ENCODE peak calls at places on chromosomes 11 and 22, in seven cellular contexts. H is endothelial cell, K is heart left ventricle, A is colonic mucosa, D is transverse colon, X is IMR-90, U is fibroblast of mammary gland. Z is an unnamed sample.

GRCh38 chr11:70509476-70509875 is 111.1 kb downstream of the CTTN start:
- DNase-seq in H (no peak), K (peak), A (no peak), D (no peak), X (no peak), U (no peak), Z (no peak)

GRCh38 chr11:135075740-135076139 is 663.7 kb upstream of the B3GAT1 start:
- DNase-seq in H (peak), K (peak), A (peak), D (peak), X (peak), U (peak), Z (peak)

GRCh38 chr11:121212696-121213567 is 79.6 kb upstream of the SC5D start:
- DNase-seq in H (no peak), K (no peak), A (no peak), D (no peak), X (no peak), U (no peak), Z (no peak)

GRCh38 chr22:26606611-26607010 is 11.2 kb downstream of the CRYBB1 start:
- DNase-seq in H (no peak), K (no peak), A (no peak), D (no peak), X (peak), U (peak), Z (no peak)

GRCh38 chr11:45662665-45663485 is 2.5 kb downstream of the CHST1 start:
- DNase-seq in H (no peak), K (no peak), A (no peak), D (no peak), X (peak), U (peak), Z (no peak)

GRCh38 chr11:33197915-33198727 is 36.8 kb upstream of the CSTF3 start:
- DNase-seq in H (no peak), K (no peak), A (no peak), D (no peak), X (no peak), U (peak), Z (no peak)

GRCh38 chr11:79087957-79088318 is 352.9 kb downstream of the TENM4 start:
- DNase-seq in H (no peak), K (no peak), A (no peak), D (no peak), X (no peak), U (no peak), Z (no peak)

GRCh38 chr11:45272701-45273100 is 13.4 kb downstream of the SYT13 start:
- DNase-seq in H (no peak), K (no peak), A (no peak), D (no peak), X (no peak), U (no peak), Z (no peak)

GRCh38 chr22:30188911-30189310 is 57.6 kb downstream of the LIF start:
- DNase-seq in H (no peak), K (no peak), A (no peak), D (no peak), X (peak), U (no peak), Z (no peak)

GRCh38 chr11:60887531-60887930 is 18.9 kb downstream of the PRPF19 start:
- DNase-seq in H (peak), K (no peak), A (peak), D (peak), X (peak), U (peak), Z (no peak)

GRCh38 chr11:33463059-33463458 is 205.9 kb downstream of the HIPK3 start:
- DNase-seq in H (no peak), K (no peak), A (no peak), D (no peak), X (peak), U (peak), Z (no peak)

GRCh38 chr11:69396948-69397307 is 84.5 kb upstream of the LINC01488 start:
- DNase-seq in H (no peak), K (no peak), A (no peak), D (no peak), X (no peak), U (no peak), Z (no peak)

GRCh38 chr11:32891657-32892354 is 805 bp upstream of the QSER1 start:
- DNase-seq in H (no peak), K (no peak), A (peak), D (no peak), X (no peak), U (peak), Z (no peak)

GRCh38 chr22:21103633-21104032 is 57.9 kb downstream of the LRRC74B start:
- DNase-seq in H (no peak), K (no peak), A (no peak), D (no peak), X (no peak), U (no peak), Z (no peak)

GRCh38 chr22:43879901-43880742 is 11.7 kb downstream of the PNPLA5 start:
- DNase-seq in H (no peak), K (no peak), A (no peak), D (no peak), X (no peak), U (no peak), Z (no peak)

GRCh38 chr22:34068011-34068410 is 147.7 kb upstream of the LARGE1 start:
- DNase-seq in H (no peak), K (no peak), A (no peak), D (no peak), X (no peak), U (no peak), Z (no peak)

GRCh38 chr22:49790912-49791311 is 36.8 kb downstream of the BRD1 start:
- DNase-seq in H (no peak), K (no peak), A (no peak), D (no peak), X (no peak), U (peak), Z (no peak)

GRCh38 chr11:111450480-111451320 is 61.5 kb downstream of the BTG4 start:
- DNase-seq in H (no peak), K (no peak), A (no peak), D (no peak), X (peak), U (peak), Z (no peak)

GRCh38 chr22:35742342-35743100 is 24.8 kb downstream of the APOL5 start:
- DNase-seq in H (no peak), K (no peak), A (no peak), D (no peak), X (peak), U (peak), Z (no peak)

GRCh38 chr11:65417702-65418430 is 4.7 kb upstream of the NEAT1 start:
- DNase-seq in H (no peak), K (peak), A (no peak), D (peak), X (peak), U (peak), Z (no peak)

GRCh38 chr22:29780781-29781676 is 13.9 kb downstream of the UQCR10 start:
- DNase-seq in H (no peak), K (peak), A (no peak), D (no peak), X (peak), U (peak), Z (no peak)

GRCh38 chr22:47380692-47381091 is 618.2 kb downstream of the TBC1D22A start:
- DNase-seq in H (no peak), K (peak), A (no peak), D (no peak), X (no peak), U (no peak), Z (no peak)

GRCh38 chr11:15826826-15827225 is 529.5 kb downstream of the SOX6 start:
- DNase-seq in H (peak), K (peak), A (peak), D (peak), X (no peak), U (peak), Z (peak)

GRCh38 chr11:108669261-108669660 is 4.4 kb downstream of the DDX10 start:
- DNase-seq in H (no peak), K (no peak), A (no peak), D (no peak), X (no peak), U (no peak), Z (no peak)

GRCh38 chr22:46085831-46086576 is 64.3 kb upstream of the PPARA start:
- DNase-seq in H (no peak), K (peak), A (peak), D (peak), X (no peak), U (peak), Z (no peak)

GRCh38 chr22:46750861-46751260 is 11.6 kb upstream of the TBC1D22A start:
- DNase-seq in H (no peak), K (peak), A (peak), D (peak), X (no peak), U (no peak), Z (no peak)

GRCh38 chr11:75263944-75264349 is 23.4 kb downstream of the TPBGL start:
- DNase-seq in H (no peak), K (peak), A (no peak), D (peak), X (peak), U (no peak), Z (no peak)

GRCh38 chr11:40867991-40868685 is 591.3 kb downstream of the LRRC4C start:
- DNase-seq in H (no peak), K (no peak), A (no peak), D (no peak), X (no peak), U (no peak), Z (no peak)

GRCh38 chr11:126969865-126970479 is 30.6 kb downstream of the KIRREL3 start:
- DNase-seq in H (peak), K (no peak), A (no peak), D (no peak), X (peak), U (peak), Z (no peak)

GRCh38 chr11:129286813-129287212 is 88.8 kb upstream of the BARX2 start:
- DNase-seq in H (no peak), K (no peak), A (no peak), D (no peak), X (peak), U (no peak), Z (no peak)

GRCh38 chr11:134370526-134371435 is 39.0 kb downstream of the GLB1L2 start:
- DNase-seq in H (no peak), K (peak), A (no peak), D (no peak), X (no peak), U (no peak), Z (no peak)

GRCh38 chr11:45259607-45260006 is 26.5 kb downstream of the SYT13 start:
- DNase-seq in H (no peak), K (no peak), A (peak), D (peak), X (no peak), U (peak), Z (no peak)

GRCh38 chr11:103987631-103988594 is 48.5 kb upstream of the DDI1 start:
- DNase-seq in H (no peak), K (no peak), A (no peak), D (no peak), X (peak), U (peak), Z (no peak)

GRCh38 chr11:70343631-70344030 is 54.7 kb upstream of the CTTN start:
- DNase-seq in H (no peak), K (no peak), A (no peak), D (no peak), X (no peak), U (no peak), Z (no peak)

GRCh38 chr22:22945195-22945594 is 57.6 kb downstream of the IGLL5 start:
- DNase-seq in H (no peak), K (no peak), A (peak), D (peak), X (no peak), U (no peak), Z (no peak)

DNA sequence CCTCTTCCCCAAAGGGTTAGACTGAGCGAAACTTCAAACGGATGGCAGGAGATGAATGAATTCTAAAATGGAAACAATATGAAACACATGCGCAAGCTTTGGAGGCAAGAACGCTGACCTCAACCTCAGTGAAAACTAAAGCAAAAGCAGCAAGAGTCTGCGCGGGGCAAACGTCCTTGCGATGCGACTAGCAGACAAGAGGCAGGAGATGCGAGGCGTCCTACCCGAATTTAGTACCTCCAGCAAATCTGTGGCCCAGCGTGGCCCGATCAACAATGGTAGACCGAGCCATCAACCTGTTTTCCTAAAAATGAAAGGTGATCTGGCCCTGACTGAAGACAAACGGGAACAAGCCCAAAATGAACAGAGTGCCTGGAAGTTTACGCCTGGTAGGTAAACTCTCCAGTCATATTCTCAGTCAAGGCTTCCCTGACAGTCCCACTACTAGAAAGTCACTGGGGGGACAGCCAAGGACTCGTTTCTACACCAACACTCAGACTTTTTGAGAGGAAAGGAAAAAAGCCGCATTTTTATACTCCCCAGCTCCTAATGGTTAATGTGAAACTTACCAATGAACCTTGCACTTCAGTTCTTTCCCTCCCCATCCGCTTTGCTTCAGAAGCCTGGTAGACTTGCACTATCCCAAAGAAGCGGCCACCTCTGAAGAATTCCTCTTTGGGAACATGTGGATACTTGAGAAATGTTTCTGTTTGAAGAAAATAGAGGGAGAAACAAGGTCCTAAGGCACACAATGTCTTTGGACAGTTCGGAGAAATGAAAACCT is 11.5 kb downstream of the MMP3 start:
- DNase-seq in H (no peak), K (no peak), A (no peak), D (no peak), X (no peak), U (peak), Z (no peak)
- TF ChIP-seq CTCF in H (no peak), K (no peak), A (peak), D (no peak), X (no peak), U (no peak), Z (no peak)

DNA sequence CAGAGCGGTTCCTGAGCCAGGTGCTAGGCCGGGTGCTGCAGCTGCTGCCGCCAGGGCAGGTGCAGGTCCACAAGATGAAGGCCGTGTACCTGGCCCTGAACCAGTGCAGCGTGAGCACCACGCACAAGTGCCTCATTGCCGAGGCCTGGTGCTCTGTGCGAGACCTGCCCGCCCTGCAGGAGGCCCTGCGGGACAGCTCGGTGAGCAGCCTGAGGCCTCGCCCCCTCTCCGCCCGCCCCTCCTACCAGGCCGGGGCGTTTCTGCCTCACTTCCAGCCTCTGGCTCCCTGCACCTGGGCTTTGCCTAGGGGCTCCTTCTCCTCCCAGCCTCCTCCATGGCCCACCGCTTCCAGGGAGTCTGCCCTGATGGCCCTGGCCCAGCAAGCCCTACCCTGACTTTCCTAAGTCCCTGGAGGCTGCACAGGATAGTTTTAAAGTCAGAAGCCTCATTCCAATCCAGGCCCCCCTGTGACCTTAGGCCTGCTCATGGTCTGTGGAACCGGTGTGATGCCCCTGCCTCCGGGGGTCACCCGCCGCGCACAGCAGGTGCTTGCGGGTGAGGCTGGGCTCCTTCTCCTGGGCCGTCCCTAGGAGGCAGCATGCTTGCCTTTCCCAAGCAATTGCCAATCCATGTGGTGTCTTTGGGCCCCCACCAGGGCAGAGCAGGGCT is 5.5 kb downstream of the TCIRG1 start:
- DNase-seq in H (no peak), K (no peak), A (no peak), D (no peak), X (no peak), U (no peak), Z (no peak)
- TF ChIP-seq CTCF in H (no peak), K (no peak), A (no peak), D (no peak), X (no peak), U (no peak), Z (no peak)

GRCh38 chr11:39724404-39724803 is 1735.0 kb downstream of the LRRC4C start:
- DNase-seq in H (no peak), K (no peak), A (no peak), D (no peak), X (no peak), U (no peak), Z (no peak)
- TF ChIP-seq CTCF in H (peak), K (no peak), A (no peak), D (no peak), X (no peak), U (no peak), Z (peak)

GRCh38 chr22:38700789-38701628 is at the start of gene JOSD1:
- DNase-seq in H (peak), K (peak), A (peak), D (peak), X (peak), U (peak), Z (peak)
- TF ChIP-seq CTCF in H (no peak), K (no peak), A (no peak), D (peak), X (no peak), U (no peak), Z (no peak)

GRCh38 chr11:37364246-37364839 is 766.3 kb upstream of the RAG2 start:
- DNase-seq in H (no peak), K (no peak), A (no peak), D (no peak), X (no peak), U (no peak), Z (no peak)
- TF ChIP-seq CTCF in H (no peak), K (no peak), A (no peak), D (no peak), X (no peak), U (no peak), Z (no peak)

GRCh38 chr11:5004429-5005274 is 10.0 kb downstream of the OR51L1 start:
- DNase-seq in H (peak), K (peak), A (peak), D (peak), X (peak), U (peak), Z (peak)
- TF ChIP-seq CTCF in H (peak), K (peak), A (peak), D (peak), X (peak), U (peak), Z (peak)

Z was measured in neural crest cell.